ENCODE peak calls at places on chromosomes 4 and X, in five cellular contexts. Y is GM06990; O is stimulated activated CD8-positive, alpha-beta memory T cell treated with anti-CD3 and anti-CD28 coated beads, Interleukin-15, amount 100 ng/mL, for 24 hours; P is NCI-H748 treated with DMSO at 0.1 percent for 48 hours; N is NCI-H1092. F is an unnamed sample.

GRCh38 chrX:44451056-44451455 is 91.6 kb downstream of the FUNDC1 start:
- DNase-seq in N (no peak), Y (no peak), O (no peak), P (no peak), F (no peak)

GRCh38 chrX:104315555-104315954 is 60.8 kb upstream of the ESX1 start:
- DNase-seq in N (no peak), Y (no peak), O (no peak), P (no peak), F (peak)

GRCh38 chr4:110704748-110705439 is 82.0 kb upstream of the PITX2 start:
- DNase-seq in Y (peak), P (no peak), N (no peak), O (no peak), F (no peak)

GRCh38 chr4:144656857-144657256 is 10.9 kb downstream of the HHIP start:
- DNase-seq in O (no peak), P (no peak), N (no peak), Y (no peak), F (no peak)

GRCh38 chr4:56215901-56216300 is 171.4 kb downstream of the AASDH start:
- DNase-seq in P (peak), Y (no peak), N (no peak), O (no peak), F (no peak)

GRCh38 chr4:24229976-24230375 is 340.1 kb upstream of the PPARGC1A start:
- DNase-seq in P (no peak), N (no peak), O (no peak), Y (no peak), F (no peak)

GRCh38 chrX:128051526-128051925 is 677 bp downstream of the ACTRT1 start:
- DNase-seq in Y (no peak), O (no peak), N (no peak), P (no peak), F (no peak)

GRCh38 chrX:74119016-74119910 is 184.7 kb upstream of the ZCCHC13 start:
- DNase-seq in P (no peak), N (no peak), O (no peak), Y (no peak), F (no peak)

GRCh38 chrX:23756165-23756564 is 13.1 kb upstream of the ACOT9 start:
- DNase-seq in P (peak), O (no peak), N (peak), Y (no peak), F (peak)

GRCh38 chr4:90349632-90350031 is 222.4 kb downstream of the CCSER1 start:
- DNase-seq in O (no peak), N (no peak), P (no peak), Y (no peak), F (no peak)

GRCh38 chr4:10715696-10716095 is 31.1 kb upstream of the CLNK start:
- DNase-seq in Y (no peak), O (no peak), P (no peak), N (no peak), F (no peak)

GRCh38 chr4:1363540-1363939 is 16.5 kb downstream of the UVSSA start:
- DNase-seq in P (no peak), N (no peak), Y (no peak), O (no peak), F (no peak)

GRCh38 chr4:3823496-3824341 is 57.5 kb downstream of the ADRA2C start:
- DNase-seq in Y (no peak), O (no peak), N (no peak), P (no peak), F (peak)

GRCh38 chrX:109714340-109714958 is 18.6 kb downstream of the ACSL4 start:
- DNase-seq in Y (no peak), P (no peak), N (no peak), O (no peak), F (no peak)

GRCh38 chr4:33837043-33837442 is 2407.3 kb downstream of the ARAP2 start:
- DNase-seq in O (no peak), Y (no peak), N (no peak), P (no peak), F (no peak)

GRCh38 chr4:42281324-42282020 is 115.8 kb upstream of the SHISA3 start:
- DNase-seq in Y (peak), O (no peak), N (no peak), P (no peak), F (no peak)

GRCh38 chrX:53882331-53882730 is 161.9 kb downstream of the PHF8 start:
- DNase-seq in Y (no peak), P (no peak), N (no peak), O (no peak), F (no peak)

GRCh38 chrX:10429908-10430307 is 190.5 kb downstream of the MID1 start:
- DNase-seq in Y (no peak), O (no peak), N (no peak), P (no peak), F (no peak)

GRCh38 chrX:116961872-116962582 is 499.3 kb upstream of the CT83 start:
- DNase-seq in P (no peak), O (no peak), N (no peak), Y (no peak), F (no peak)

GRCh38 chrX:1481636-1482529 is 29.2 kb upstream of the ASMTL start:
- DNase-seq in Y (peak), N (no peak), P (no peak), O (no peak), F (peak)

GRCh38 chr4:134126161-134126560 is 75.4 kb downstream of the PABPC4L start:
- DNase-seq in P (no peak), Y (no peak), O (no peak), N (no peak), F (no peak)

GRCh38 chrX:155899366-155899765 is 18.2 kb downstream of the VAMP7 start:
- DNase-seq in P (no peak), Y (no peak), N (no peak), O (no peak), F (no peak)

GRCh38 chr4:153522800-153523089 is 56.6 kb downstream of the TMEM131L start:
- DNase-seq in O (no peak), N (no peak), P (no peak), Y (peak), F (no peak)

GRCh38 chr4:6252051-6252450 is 17.6 kb upstream of the WFS1 start:
- DNase-seq in P (no peak), N (no peak), Y (no peak), O (no peak), F (no peak)

GRCh38 chrX:153032397-153033118 is 23.7 kb upstream of the PNMA3 start:
- DNase-seq in N (peak), O (peak), P (peak), Y (peak), F (peak)